ENCODE peak calls at places on chromosomes 1 and 21, in four cellular contexts. J is endothelial cell of umbilical vein, O is PC-3, H is fibroblast of lung. M is an unnamed sample.

GRCh38 chr1:199522936-199523335 is 504.6 kb upstream of the NR5A2 start:
- DNase-seq in H (peak), O (no peak), J (no peak), M (peak)

GRCh38 chr1:32939655-32940371 is 24.8 kb downstream of the RNF19B start:
- DNase-seq in H (peak), O (peak), J (peak), M (peak)

GRCh38 chr1:53604291-53604919 is 134.6 kb downstream of the GLIS1 start:
- DNase-seq in H (no peak), J (no peak), O (no peak), M (no peak)

GRCh38 chr1:231026576-231026975 is 13.5 kb downstream of the FAM89A start:
- DNase-seq in H (no peak), O (no peak), J (no peak), M (no peak)

GRCh38 chr1:27145934-27146354 is 9.0 kb downstream of the SLC9A1 start:
- DNase-seq in J (no peak), H (peak), O (peak), M (peak)

GRCh38 chr1:56424744-56425493 is 154.4 kb downstream of the PLPP3 start:
- DNase-seq in J (peak), H (peak), O (peak), M (peak)

GRCh38 chr1:240768979-240769378 is 157.0 kb upstream of the GREM2 start:
- DNase-seq in H (no peak), J (no peak), O (peak), M (no peak)

GRCh38 chr1:155126494-155127104 is 1.1 kb upstream of the EFNA1 start:
- DNase-seq in O (no peak), J (peak), H (peak), M (peak)

GRCh38 chr1:208127284-208127683 is 116.9 kb downstream of the PLXNA2 start:
- DNase-seq in H (no peak), O (no peak), J (no peak), M (no peak)

GRCh38 chr1:63124666-63125191 is 197.6 kb upstream of the FOXD3 start:
- DNase-seq in H (peak), O (peak), J (peak), M (peak)

GRCh38 chr1:6899141-6899540 is 113.9 kb downstream of the CAMTA1 start:
- DNase-seq in H (peak), O (no peak), J (no peak), M (peak)

GRCh38 chr1:246797157-246797556 is 72.9 kb downstream of the SCCPDH start:
- DNase-seq in H (no peak), J (no peak), O (no peak), M (no peak)

GRCh38 chr1:54937469-54937868 is 43.0 kb upstream of the TMEM61 start:
- DNase-seq in O (peak), H (no peak), J (no peak), M (peak)

GRCh38 chr1:18109756-18110597 is 2.4 kb downstream of the IGSF21 start:
- DNase-seq in H (no peak), J (no peak), O (no peak), M (no peak)

GRCh38 chr1:14980801-14981200 is 172.7 kb upstream of the TMEM51 start:
- DNase-seq in H (peak), J (no peak), O (no peak), M (no peak)

GRCh38 chr1:227749916-227750710 is 14.9 kb downstream of the SNAP47 start:
- DNase-seq in J (no peak), O (no peak), H (no peak), M (no peak)

GRCh38 chr1:42144336-42145189 is 8.6 kb upstream of the GUCA2B start:
- DNase-seq in O (no peak), H (no peak), J (no peak), M (no peak)

GRCh38 chr1:197908695-197909336 is 6.4 kb downstream of the C1orf53 start:
- DNase-seq in J (no peak), O (no peak), H (no peak), M (peak)

GRCh38 chr1:16155537-16156410 is at the start of gene EPHA2:
- DNase-seq in H (peak), J (peak), O (peak), M (peak)

GRCh38 chr1:241391926-241392710 is 35.1 kb upstream of the RGS7 start:
- DNase-seq in H (peak), O (peak), J (no peak), M (peak)

GRCh38 chr1:156578006-156578405 is 1.5 kb upstream of the TTC24 start:
- DNase-seq in O (no peak), H (no peak), J (no peak), M (no peak)

GRCh38 chr1:67752306-67752705 is 67.3 kb downstream of the GADD45A start:
- DNase-seq in O (no peak), H (no peak), J (peak), M (no peak)

GRCh38 chr1:109649380-109649987 is 6.4 kb upstream of the GSTM4 start:
- DNase-seq in O (peak), J (peak), H (peak), M (peak)

GRCh38 chr1:77421504-77422233 is 139.8 kb downstream of the AK5 start:
- DNase-seq in H (no peak), J (no peak), O (no peak), M (no peak)

GRCh38 chr21:45419162-45419561 is 14.2 kb downstream of the COL18A1 start:
- DNase-seq in O (no peak), H (no peak), J (no peak), M (no peak)

GRCh38 chr1:32881871-32882850 is 4.1 kb upstream of the HPCA start:
- DNase-seq in O (no peak), J (no peak), H (no peak), M (no peak)

GRCh38 chr1:50970927-50971582 is 1.0 kb downstream of the CDKN2C start:
- DNase-seq in H (peak), O (peak), J (peak), M (peak)

GRCh38 chr1:69994261-69994660 is 211.1 kb downstream of the LRRC40 start:
- DNase-seq in O (no peak), J (peak), H (peak), M (no peak)

GRCh38 chr1:229117664-229118300 is 153.1 kb upstream of the RAB4A start:
- DNase-seq in H (peak), J (no peak), O (peak), M (no peak)

GRCh38 chr1:220701974-220702373 is 11.8 kb downstream of the C1orf115 start:
- DNase-seq in J (no peak), H (no peak), O (no peak), M (no peak)

GRCh38 chr1:164583196-164583595 is 24.2 kb downstream of the PBX1 start:
- DNase-seq in H (no peak), J (no peak), O (no peak), M (no peak)

GRCh38 chr1:108512239-108513071 is 47.4 kb upstream of the EEIG2 start:
- DNase-seq in H (peak), J (peak), O (peak), M (peak)

GRCh38 chr1:181251001-181251712 is 162.7 kb downstream of the IER5 start:
- DNase-seq in H (peak), J (peak), O (peak), M (peak)

GRCh38 chr21:32192291-32192690 is 86.6 kb downstream of the MIS18A start:
- DNase-seq in J (no peak), O (no peak), H (no peak), M (no peak)

GRCh38 chr21:41583274-41583790 is 75.4 kb upstream of the TMPRSS2 start:
- DNase-seq in O (peak), J (no peak), H (no peak), M (no peak)

GRCh38 chr1:56911098-56911497 is 54.7 kb downstream of the C8B start:
- DNase-seq in O (peak), H (peak), J (no peak), M (no peak)

GRCh38 chr1:183926978-183927377 is 110.5 kb downstream of the COLGALT2 start:
- DNase-seq in J (no peak), O (no peak), H (peak), M (peak)

GRCh38 chr1:18452550-18452949 is 28.2 kb upstream of the KLHDC7A start:
- DNase-seq in J (no peak), O (no peak), H (no peak), M (no peak)

GRCh38 chr1:25947027-25947426 is 40.8 kb upstream of the STMN1 start:
- DNase-seq in O (no peak), J (no peak), H (no peak), M (no peak)

DNA sequence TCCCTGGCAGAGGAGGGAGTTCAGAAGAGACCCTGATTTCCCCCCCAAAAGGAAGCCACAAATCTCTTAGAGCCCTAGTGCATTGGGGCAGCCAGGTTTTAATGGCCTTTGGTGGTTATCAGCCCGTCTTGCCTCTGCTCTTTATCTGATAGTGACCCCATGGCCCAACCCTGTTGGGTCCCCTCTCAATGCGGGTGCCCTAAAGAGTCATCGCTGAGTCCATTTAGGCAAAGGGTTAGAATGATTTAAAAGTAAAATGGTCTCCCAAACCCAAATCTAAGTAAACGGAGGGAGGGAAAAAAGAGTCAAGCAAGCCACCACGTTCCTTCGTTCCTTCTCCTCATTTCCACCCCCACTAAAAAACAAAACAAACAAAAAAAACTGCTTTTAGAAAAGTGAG is 164.0 kb downstream of the RUNX1 start:
- DNase-seq in J (peak), O (peak), H (peak), M (peak)
- H3K9ac ChIP-seq in J (peak), O (peak), H (peak), M (peak)

GRCh38 chr1:206693029-206693428 is 8.3 kb downstream of the MAPKAPK2 start:
- DNase-seq in O (peak), J (peak), H (peak), M (peak)

GRCh38 chr1:206694551-206695124 is 9.9 kb downstream of the MAPKAPK2 start:
- DNase-seq in H (no peak), O (no peak), J (no peak), M (no peak)

GRCh38 chr1:206691604-206692003 is 6.9 kb downstream of the MAPKAPK2 start:
- DNase-seq in J (no peak), O (no peak), H (peak), M (no peak)

GRCh38 chr1:206694151-206694550 is 9.4 kb downstream of the MAPKAPK2 start:
- DNase-seq in H (no peak), J (no peak), O (no peak), M (no peak)

DNA sequence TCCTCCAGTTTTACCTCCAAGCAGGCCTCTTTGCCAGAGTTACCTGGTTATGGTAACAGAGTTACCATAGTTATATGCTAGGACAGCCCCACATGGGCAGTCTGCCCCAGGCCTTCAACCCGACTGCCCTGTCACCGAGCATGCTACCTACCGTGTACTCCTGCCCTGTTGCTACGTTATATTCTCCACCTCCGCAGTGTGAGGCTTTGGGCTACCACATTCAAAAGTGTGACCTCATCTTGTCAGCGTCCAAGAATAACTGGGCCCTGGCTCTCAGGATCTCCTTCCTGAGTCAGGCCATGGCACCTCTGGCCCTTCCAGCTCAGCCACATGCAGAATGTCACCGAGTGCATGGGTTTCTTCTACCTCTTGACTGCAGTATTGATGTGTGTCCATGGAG is 8.9 kb downstream of the MAPKAPK2 start:
- DNase-seq in J (no peak), H (peak), O (no peak), M (no peak)
- H3K9ac ChIP-seq in J (no peak), H (peak), O (no peak), M (peak)

GRCh38 chr1:2571348-2571747 is 15.2 kb downstream of the TNFRSF14 start:
- DNase-seq in H (no peak), O (no peak), J (no peak), M (no peak)

GRCh38 chr1:2567083-2567679 is 11.0 kb downstream of the TNFRSF14 start:
- DNase-seq in J (no peak), O (no peak), H (no peak), M (no peak)

GRCh38 chr1:2569060-2569459 is 12.9 kb downstream of the TNFRSF14 start:
- DNase-seq in J (no peak), O (no peak), H (no peak), M (no peak)

GRCh38 chr1:2573250-2573649 is 13.3 kb upstream of the PRXL2B start:
- DNase-seq in O (no peak), J (no peak), H (no peak), M (no peak)

GRCh38 chr1:2570261-2570794 is 14.2 kb downstream of the TNFRSF14 start:
- DNase-seq in J (no peak), H (no peak), O (no peak), M (no peak)
- H3K9ac ChIP-seq in J (no peak), H (no peak), O (no peak), M (no peak)

GRCh38 chr1:24923485-24924113 is 6.5 kb downstream of the RUNX3 start:
- DNase-seq in O (no peak), J (no peak), H (no peak), M (no peak)
- H3K9ac ChIP-seq in O (no peak), J (no peak), H (no peak), M (no peak)

DNA sequence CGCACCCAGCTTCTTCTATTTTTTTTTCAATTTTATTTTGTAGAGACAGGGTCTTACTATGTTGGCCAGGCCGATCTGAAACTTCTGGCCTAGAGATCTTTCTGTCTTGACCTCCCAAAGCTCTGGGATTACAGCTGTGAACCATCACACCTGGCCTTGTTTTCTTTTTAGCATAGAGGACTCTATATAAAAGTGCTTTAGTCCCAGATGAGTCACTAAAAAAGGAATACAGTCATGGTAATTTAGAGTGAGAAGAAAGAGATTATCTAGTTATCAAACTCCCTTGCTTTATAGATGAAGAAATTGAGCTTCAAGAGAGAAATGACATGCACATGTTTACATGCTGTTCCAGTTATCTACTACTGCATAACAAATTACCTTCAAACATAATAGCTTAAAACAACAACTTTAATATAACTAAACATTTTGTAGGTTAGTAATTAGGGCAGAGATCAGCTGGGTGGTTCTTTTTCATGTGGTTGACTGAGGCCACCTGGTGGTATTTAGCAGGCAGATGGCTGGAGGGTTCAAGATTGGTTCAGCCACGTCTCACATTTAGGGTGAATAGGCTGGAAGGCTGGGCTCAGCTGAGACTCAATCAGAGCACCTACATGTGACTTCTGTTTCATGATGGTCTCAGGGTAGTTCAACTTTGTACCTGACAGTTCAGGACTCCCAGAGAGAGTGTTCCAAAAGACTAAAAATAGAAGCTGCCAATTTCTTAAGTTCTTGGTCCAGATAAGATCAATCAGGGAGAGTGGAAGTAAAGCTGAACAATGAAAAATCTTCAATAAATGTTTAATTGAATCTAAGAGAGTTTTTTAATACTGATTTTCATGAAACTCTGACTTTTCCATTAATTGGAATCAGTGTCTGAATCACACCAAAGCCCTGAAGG is 16.9 kb upstream of the MTF2 start:
- DNase-seq in J (peak), O (peak), H (peak), M (peak)
- H3K9ac ChIP-seq in J (no peak), O (no peak), H (no peak), M (no peak)

GRCh38 chr1:87399264-87399663 is 70.6 kb downstream of the LMO4 start:
- DNase-seq in H (no peak), O (peak), J (no peak), M (no peak)
- H3K9ac ChIP-seq in H (no peak), O (peak), J (no peak), M (no peak)

DNA sequence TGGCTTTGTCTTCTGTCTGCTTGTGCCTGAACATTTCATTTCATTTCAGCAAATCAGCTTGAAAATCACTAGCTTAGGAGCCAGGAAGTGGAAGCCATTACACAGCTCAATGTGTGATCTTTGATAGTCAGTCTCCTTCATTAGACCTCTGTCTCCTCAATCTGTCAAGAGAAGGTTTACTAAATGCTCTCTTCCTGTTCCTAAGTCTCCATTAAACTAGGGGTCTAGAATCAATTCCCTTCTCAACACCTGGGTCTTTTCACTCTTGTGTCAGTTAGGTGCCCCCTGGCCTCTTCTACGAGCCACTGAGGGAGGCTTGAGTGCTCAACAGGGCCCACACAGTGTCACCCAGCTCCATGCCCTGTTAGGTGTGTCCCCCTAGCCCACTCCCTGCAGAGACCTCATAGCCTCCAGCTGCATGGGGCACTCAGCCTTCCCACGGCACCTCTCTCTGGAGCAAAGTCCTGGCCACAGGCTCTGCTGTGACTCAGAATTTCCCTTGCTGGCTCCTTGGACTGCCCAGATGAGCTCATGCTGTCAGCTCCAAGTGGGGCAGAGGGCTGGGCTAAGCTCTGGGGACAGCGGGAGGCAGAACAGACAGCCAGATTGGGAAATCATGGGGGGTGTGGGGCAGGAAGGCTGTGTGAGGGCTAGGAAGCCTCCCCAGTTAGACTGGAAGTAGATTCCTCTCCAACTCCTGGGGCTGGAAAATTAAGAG is 115.7 kb upstream of the IPO9 start:
- DNase-seq in J (peak), H (peak), O (peak), M (peak)
- H3K9ac ChIP-seq in J (peak), H (peak), O (peak), M (peak)